ENCODE peak calls at places on chromosomes 6 and 20, in five cellular contexts. One of them, this sample, is unnamed.

GRCh38 chr6:122623279-122623678 is 13.1 kb downstream of the PKIB start:
- DNase-seq in effector memory CD4-positive, alpha-beta T cell: no peak
- DNase-seq in heart right ventricle: no peak
- DNase-seq in CD8-positive, alpha-beta T cell: no peak
- DNase-seq in cardiac muscle cell: no peak
- DNase-seq in this sample: no peak

GRCh38 chr6:111805511-111806181 is 67.6 kb downstream of the FYN start:
- DNase-seq in effector memory CD4-positive, alpha-beta T cell: no peak
- DNase-seq in heart right ventricle: no peak
- DNase-seq in CD8-positive, alpha-beta T cell: peak; percentile 60
- DNase-seq in cardiac muscle cell: peak; percentile 63
- DNase-seq in this sample: no peak

GRCh38 chr6:44504321-44504761 is 116.8 kb downstream of the CDC5L start:
- DNase-seq in effector memory CD4-positive, alpha-beta T cell: no peak
- DNase-seq in heart right ventricle: no peak
- DNase-seq in CD8-positive, alpha-beta T cell: no peak
- DNase-seq in cardiac muscle cell: no peak
- DNase-seq in this sample: no peak

GRCh38 chr6:82270791-82271392 is 23.3 kb upstream of the IBTK start:
- DNase-seq in effector memory CD4-positive, alpha-beta T cell: no peak
- DNase-seq in heart right ventricle: no peak
- DNase-seq in CD8-positive, alpha-beta T cell: no peak
- DNase-seq in cardiac muscle cell: peak; percentile 60
- DNase-seq in this sample: no peak

GRCh38 chr6:15184441-15184861 is 61.4 kb upstream of the JARID2 start:
- DNase-seq in effector memory CD4-positive, alpha-beta T cell: no peak
- DNase-seq in heart right ventricle: no peak
- DNase-seq in CD8-positive, alpha-beta T cell: no peak
- DNase-seq in cardiac muscle cell: no peak
- DNase-seq in this sample: no peak

GRCh38 chr6:31400467-31401289 is 2.7 kb upstream of the MICA start:
- DNase-seq in effector memory CD4-positive, alpha-beta T cell: peak; percentile 71
- DNase-seq in heart right ventricle: peak; percentile 88
- DNase-seq in CD8-positive, alpha-beta T cell: peak; percentile 81
- DNase-seq in cardiac muscle cell: peak; percentile 61
- DNase-seq in this sample: peak; percentile 74

GRCh38 chr6:16769131-16769985 is 8.1 kb upstream of the ATXN1 start:
- DNase-seq in effector memory CD4-positive, alpha-beta T cell: peak; percentile 55
- DNase-seq in heart right ventricle: peak; percentile 66
- DNase-seq in CD8-positive, alpha-beta T cell: peak; percentile 82
- DNase-seq in cardiac muscle cell: peak; percentile 93
- DNase-seq in this sample: peak; percentile 9

GRCh38 chr6:20605061-20605460 is 70.8 kb downstream of the CDKAL1 start:
- DNase-seq in effector memory CD4-positive, alpha-beta T cell: no peak
- DNase-seq in heart right ventricle: no peak
- DNase-seq in CD8-positive, alpha-beta T cell: no peak
- DNase-seq in cardiac muscle cell: no peak
- DNase-seq in this sample: no peak

GRCh38 chr6:41976794-41977484 is 35.3 kb upstream of the CCND3 start:
- DNase-seq in effector memory CD4-positive, alpha-beta T cell: no peak
- DNase-seq in heart right ventricle: no peak
- DNase-seq in CD8-positive, alpha-beta T cell: no peak
- DNase-seq in cardiac muscle cell: peak; percentile 67
- DNase-seq in this sample: no peak

GRCh38 chr20:54172856-54173652 is 732 bp downstream of the CYP24A1 start:
- DNase-seq in effector memory CD4-positive, alpha-beta T cell: no peak
- DNase-seq in heart right ventricle: no peak
- DNase-seq in CD8-positive, alpha-beta T cell: no peak
- DNase-seq in cardiac muscle cell: peak; percentile 41
- DNase-seq in this sample: no peak

GRCh38 chr6:323730-324088 is 31.4 kb downstream of the DUSP22 start:
- DNase-seq in effector memory CD4-positive, alpha-beta T cell: no peak
- DNase-seq in heart right ventricle: no peak
- DNase-seq in CD8-positive, alpha-beta T cell: no peak
- DNase-seq in cardiac muscle cell: no peak
- DNase-seq in this sample: no peak
- H3K9me3 ChIP-seq in effector memory CD4-positive, alpha-beta T cell: no peaks in the 10 kb centered on the region
- H3K9me3 ChIP-seq in heart right ventricle: no peaks in the 10 kb centered on the region
- H3K9me3 ChIP-seq in CD8-positive, alpha-beta T cell: no peaks in the 10 kb centered on the region
- H3K9me3 ChIP-seq in cardiac muscle cell: peaks cover 3% of the 10 kb centered on the region
- H3K9me3 ChIP-seq in this sample: no peaks in the 10 kb centered on the region

GRCh38 chr6:159512571-159512970 is 180.5 kb downstream of the SOD2 start:
- DNase-seq in effector memory CD4-positive, alpha-beta T cell: no peak
- DNase-seq in heart right ventricle: no peak
- DNase-seq in CD8-positive, alpha-beta T cell: no peak
- DNase-seq in cardiac muscle cell: no peak
- DNase-seq in this sample: no peak
- H3K9me3 ChIP-seq in effector memory CD4-positive, alpha-beta T cell: no peaks in the 10 kb centered on the region
- H3K9me3 ChIP-seq in heart right ventricle: peaks cover 3% of the 10 kb centered on the region
- H3K9me3 ChIP-seq in CD8-positive, alpha-beta T cell: no peaks in the 10 kb centered on the region
- H3K9me3 ChIP-seq in cardiac muscle cell: no peaks in the 10 kb centered on the region
- H3K9me3 ChIP-seq in this sample: no peaks in the 10 kb centered on the region

DNA sequence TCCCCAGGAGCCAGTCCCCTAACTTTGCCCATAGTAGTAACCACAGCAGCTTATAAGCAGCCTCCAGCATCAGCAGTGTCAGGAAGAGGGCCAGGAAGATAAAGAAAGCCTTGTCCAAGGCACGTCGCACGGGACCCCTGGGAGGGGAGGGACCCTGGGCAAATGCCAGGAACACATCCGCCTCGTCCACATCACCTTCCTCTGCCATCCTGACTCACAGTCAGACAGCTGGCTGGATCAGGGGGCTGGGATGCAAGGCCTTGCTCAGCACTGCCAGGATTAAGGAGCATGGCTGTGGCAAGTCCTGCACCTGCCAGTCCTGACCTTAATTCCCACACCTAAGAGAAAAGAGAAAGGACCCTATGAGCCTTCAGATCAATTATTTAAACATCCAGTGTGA is 11.5 kb upstream of the ZBTB22 start:
- DNase-seq in effector memory CD4-positive, alpha-beta T cell: no peak
- DNase-seq in heart right ventricle: no peak
- DNase-seq in CD8-positive, alpha-beta T cell: no peak
- DNase-seq in cardiac muscle cell: no peak
- DNase-seq in this sample: no peak
- H3K9me3 ChIP-seq in effector memory CD4-positive, alpha-beta T cell: no peaks in the 10 kb centered on the region
- H3K9me3 ChIP-seq in heart right ventricle: no peaks in the 10 kb centered on the region
- H3K9me3 ChIP-seq in CD8-positive, alpha-beta T cell: no peaks in the 10 kb centered on the region
- H3K9me3 ChIP-seq in cardiac muscle cell: no peaks in the 10 kb centered on the region
- H3K9me3 ChIP-seq in this sample: no peaks in the 10 kb centered on the region

GRCh38 chr6:30282522-30282921 is 44.2 kb upstream of the TRIM39 start:
- DNase-seq in effector memory CD4-positive, alpha-beta T cell: no peak
- DNase-seq in heart right ventricle: no peak
- DNase-seq in CD8-positive, alpha-beta T cell: no peak
- DNase-seq in cardiac muscle cell: no peak
- DNase-seq in this sample: no peak
- H3K9me3 ChIP-seq in effector memory CD4-positive, alpha-beta T cell: peaks cover 55% of the 10 kb centered on the region
- H3K9me3 ChIP-seq in heart right ventricle: peaks cover 56% of the 10 kb centered on the region
- H3K9me3 ChIP-seq in CD8-positive, alpha-beta T cell: peaks cover 21% of the 10 kb centered on the region
- H3K9me3 ChIP-seq in cardiac muscle cell: no peaks in the 10 kb centered on the region
- H3K9me3 ChIP-seq in this sample: peaks cover 28% of the 10 kb centered on the region

DNA sequence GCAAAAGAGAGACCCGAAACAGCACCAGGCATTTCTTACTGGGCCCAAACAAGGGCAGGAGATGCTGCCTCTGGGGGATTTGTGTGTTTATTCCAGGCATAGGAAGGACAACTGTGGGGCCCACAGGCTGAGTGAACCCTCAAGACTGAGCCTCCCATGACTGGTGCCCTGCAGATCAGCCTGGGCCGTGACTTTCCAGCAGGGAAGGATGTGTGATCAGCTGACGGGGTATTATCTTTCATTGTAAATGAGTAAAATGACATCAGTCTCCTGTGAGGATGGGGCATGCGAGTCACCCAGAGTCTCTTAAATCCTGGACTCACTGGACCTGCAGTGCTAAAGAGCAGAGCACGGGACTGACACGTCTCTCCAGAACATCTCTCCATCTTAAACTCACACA is 3.9 kb upstream of the TEAD3 start:
- DNase-seq in effector memory CD4-positive, alpha-beta T cell: no peak
- DNase-seq in heart right ventricle: no peak
- DNase-seq in CD8-positive, alpha-beta T cell: no peak
- DNase-seq in cardiac muscle cell: no peak
- DNase-seq in this sample: no peak
- H3K9me3 ChIP-seq in effector memory CD4-positive, alpha-beta T cell: no peaks in the 10 kb centered on the region
- H3K9me3 ChIP-seq in heart right ventricle: no peaks in the 10 kb centered on the region
- H3K9me3 ChIP-seq in CD8-positive, alpha-beta T cell: no peaks in the 10 kb centered on the region
- H3K9me3 ChIP-seq in cardiac muscle cell: no peaks in the 10 kb centered on the region
- H3K9me3 ChIP-seq in this sample: no peaks in the 10 kb centered on the region

GRCh38 chr6:169473663-169474062 is 220.0 kb upstream of the THBS2 start:
- DNase-seq in effector memory CD4-positive, alpha-beta T cell: no peak
- DNase-seq in heart right ventricle: no peak
- DNase-seq in CD8-positive, alpha-beta T cell: no peak
- DNase-seq in cardiac muscle cell: no peak
- DNase-seq in this sample: no peak
- H3K9me3 ChIP-seq in effector memory CD4-positive, alpha-beta T cell: peaks cover 9% of the 10 kb centered on the region
- H3K9me3 ChIP-seq in heart right ventricle: peaks cover 19% of the 10 kb centered on the region
- H3K9me3 ChIP-seq in CD8-positive, alpha-beta T cell: peaks cover 4% of the 10 kb centered on the region
- H3K9me3 ChIP-seq in cardiac muscle cell: peaks cover 3% of the 10 kb centered on the region
- H3K9me3 ChIP-seq in this sample: no peaks in the 10 kb centered on the region

This sample was measured in T-helper 17 cell.